ENCODE peak calls at places on chromosomes 7 and 10, in five cellular contexts. M is SJSA1; C is CD8-positive, alpha-beta T cell; H is fibroblast of lung; R is CD8-positive, alpha-beta memory T cell. O is an unnamed sample.

GRCh38 chr10:124087672-124088634 is 5.4 kb downstream of the CHST15 start:
- DNase-seq in M (no peak), C (no peak), H (no peak), R (no peak), O (peak)

GRCh38 chr7:43071604-43072003 is 40.8 kb upstream of the HECW1 start:
- DNase-seq in M (peak), C (no peak), H (peak), R (no peak), O (no peak)

GRCh38 chr10:96395931-96396877 is 37.4 kb upstream of the OPALIN start:
- DNase-seq in M (peak), C (peak), H (peak), R (peak), O (no peak)

GRCh38 chr10:106978746-106979145 is 185.8 kb downstream of the SORCS1 start:
- DNase-seq in M (no peak), C (no peak), H (no peak), R (no peak), O (no peak)

GRCh38 chr10:99854860-99855259 is 72.4 kb downstream of the ABCC2 start:
- DNase-seq in M (peak), C (no peak), H (peak), R (no peak), O (no peak)

GRCh38 chr7:126840869-126841268 is 411.9 kb downstream of the GRM8 start:
- DNase-seq in M (no peak), C (no peak), H (no peak), R (no peak), O (no peak)

GRCh38 chr7:72098812-72099211 is 313.3 kb downstream of the CALN1 start:
- DNase-seq in M (peak), C (no peak), H (no peak), R (no peak), O (no peak)

GRCh38 chr10:117364121-117364960 is 10.9 kb downstream of the PDZD8 start:
- DNase-seq in M (no peak), C (no peak), H (peak), R (no peak), O (no peak)

GRCh38 chr10:78964952-78965633 is 103.7 kb upstream of the ZMIZ1 start:
- DNase-seq in M (peak), C (no peak), H (peak), R (no peak), O (peak)

GRCh38 chr10:53765311-53765710 is 992.7 kb upstream of the MBL2 start:
- DNase-seq in M (no peak), C (no peak), H (peak), R (no peak), O (no peak)

GRCh38 chr7:133315332-133316040 is 62.6 kb downstream of the EXOC4 start:
- DNase-seq in M (no peak), C (no peak), H (peak), R (no peak), O (no peak)

GRCh38 chr10:60578217-60578616 is 188.5 kb upstream of the ANK3 start:
- DNase-seq in M (no peak), C (no peak), H (no peak), R (no peak), O (no peak)

GRCh38 chr10:63673846-63674245 is 152.6 kb downstream of the REEP3 start:
- DNase-seq in M (no peak), C (no peak), H (no peak), R (no peak), O (no peak)

GRCh38 chr10:110883924-110884323 is 12.2 kb downstream of the PDCD4 start:
- DNase-seq in M (no peak), C (no peak), H (no peak), R (no peak), O (no peak)

GRCh38 chr10:70690584-70690983 is 18.3 kb downstream of the ADAMTS14 start:
- DNase-seq in M (no peak), C (no peak), H (no peak), R (no peak), O (no peak)

GRCh38 chr10:36612436-36612835 is 513.0 kb upstream of the ANKRD30A start:
- DNase-seq in M (no peak), C (no peak), H (no peak), R (no peak), O (no peak)

GRCh38 chr7:151275813-151276577 is 27.5 kb upstream of the SMARCD3 start:
- DNase-seq in M (no peak), C (peak), H (no peak), R (no peak), O (peak)

GRCh38 chr7:148697256-148697841 is 1.4 kb upstream of the CUL1 start:
- DNase-seq in M (no peak), C (peak), H (peak), R (peak), O (no peak)
- H3K27ac ChIP-seq in M (peak), C (peak), H (peak), R (peak), O (peak)

DNA sequence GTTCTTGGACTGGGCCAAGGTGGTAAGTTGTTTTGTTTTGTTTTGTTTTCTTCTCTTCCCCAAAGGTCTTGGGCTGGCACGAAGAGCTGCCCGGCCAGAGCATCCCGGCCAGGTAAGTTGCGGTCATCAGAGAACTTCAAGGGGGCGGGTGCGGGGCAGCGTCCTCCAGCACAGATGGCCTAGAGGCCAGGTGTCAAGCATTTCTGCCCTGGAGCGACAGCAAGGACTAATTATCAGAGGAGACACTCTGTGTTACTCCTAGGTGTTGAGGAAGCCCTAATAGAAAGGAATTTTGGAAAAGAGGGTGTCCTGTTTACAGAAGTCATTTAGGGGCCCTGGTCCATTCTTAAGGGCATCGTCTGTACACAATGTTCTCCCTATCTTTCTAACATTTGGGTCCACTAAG is 1.2 kb downstream of the ITGB8 start:
- DNase-seq in M (no peak), C (no peak), H (no peak), R (no peak), O (no peak)
- H3K27ac ChIP-seq in M (no peak), C (no peak), H (no peak), R (no peak), O (peak)

DNA sequence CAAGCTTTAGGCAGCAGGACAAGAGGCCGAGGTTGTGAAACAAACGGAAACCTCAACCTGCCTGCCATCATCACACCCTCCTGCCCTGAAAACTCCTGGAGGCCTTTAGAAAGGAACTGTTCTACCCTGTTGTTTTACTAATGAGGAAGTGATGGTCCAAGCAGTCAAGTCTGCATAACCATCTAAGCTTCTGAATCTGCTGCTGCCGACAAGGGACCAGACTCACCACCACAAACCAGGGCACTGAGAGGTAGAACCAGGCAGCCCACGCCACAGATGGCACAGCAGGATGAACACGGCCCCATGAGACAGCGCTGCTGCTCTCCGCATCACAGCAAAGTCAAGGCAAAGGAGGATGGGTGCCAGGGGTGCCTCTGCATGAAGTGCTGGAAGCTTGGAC is 209.4 kb downstream of the CELF2 start:
- DNase-seq in M (no peak), C (no peak), H (no peak), R (no peak), O (no peak)
- H3K27ac ChIP-seq in M (no peak), C (peak), H (no peak), R (peak), O (no peak)

GRCh38 chr10:97743169-97743945 is 6.4 kb downstream of the ZFYVE27 start:
- DNase-seq in M (no peak), C (no peak), H (no peak), R (no peak), O (no peak)

GRCh38 chr10:97740613-97741012 is 3.7 kb downstream of the ZFYVE27 start:
- DNase-seq in M (no peak), C (no peak), H (no peak), R (no peak), O (no peak)

GRCh38 chr10:97747573-97747972 is 10.6 kb downstream of the ZFYVE27 start:
- DNase-seq in M (no peak), C (no peak), H (no peak), R (no peak), O (no peak)

GRCh38 chr10:97748116-97748515 is 11.2 kb downstream of the ZFYVE27 start:
- DNase-seq in M (no peak), C (no peak), H (no peak), R (no peak), O (no peak)

GRCh38 chr10:97744405-97745035 is 7.6 kb downstream of the ZFYVE27 start:
- DNase-seq in M (no peak), C (no peak), H (no peak), R (no peak), O (no peak)
- H3K27ac ChIP-seq in M (no peak), C (no peak), H (no peak), R (no peak), O (no peak)

GRCh38 chr7:123643495-123644428 is 11.9 kb upstream of the LMOD2 start:
- DNase-seq in M (peak), C (no peak), H (peak), R (no peak), O (no peak)
- H3K27ac ChIP-seq in M (no peak), C (no peak), H (no peak), R (no peak), O (peak)

DNA sequence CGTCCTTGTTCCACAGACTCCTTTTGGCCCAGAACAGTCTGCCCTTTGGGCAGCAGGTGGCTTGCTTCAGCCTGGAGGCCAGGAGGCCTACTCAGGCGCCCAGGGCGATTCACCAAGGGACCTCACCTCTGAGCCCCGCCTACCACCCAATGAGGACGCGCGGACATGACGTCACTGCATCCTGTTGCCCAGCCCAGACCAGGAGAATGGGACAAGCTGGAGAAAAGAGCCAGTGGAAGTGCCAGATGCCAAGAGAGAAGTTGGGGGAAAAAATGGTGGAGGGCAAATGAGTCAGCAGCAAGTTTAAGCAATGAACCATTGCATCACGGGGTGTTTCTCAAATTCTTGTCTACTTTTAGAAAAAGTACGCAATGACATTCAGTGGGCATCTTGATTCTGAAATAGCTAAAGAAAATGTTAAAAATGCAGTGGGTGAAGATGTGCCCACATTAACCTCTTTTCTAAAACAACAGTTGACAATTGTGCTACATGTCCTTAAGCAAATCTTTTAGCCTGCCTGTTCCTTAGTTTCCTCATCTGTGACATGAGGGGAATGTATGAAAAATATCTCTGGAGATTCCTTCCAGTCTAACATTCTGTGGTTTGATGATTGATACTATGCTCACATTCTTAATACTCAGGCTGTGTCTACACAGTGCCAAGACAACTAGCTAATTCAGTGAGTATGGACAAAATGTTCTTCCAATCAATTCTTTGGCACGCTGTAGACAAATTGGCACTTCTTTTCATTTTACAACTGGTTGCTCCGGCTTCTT is 23.9 kb upstream of the LEP start:
- DNase-seq in M (no peak), C (no peak), H (peak), R (no peak), O (no peak)
- H3K27ac ChIP-seq in M (no peak), C (no peak), H (peak), R (no peak), O (no peak)